ENCODE peak calls at places on chromosomes 5 and 9, in four cellular contexts. One of them, this sample, is unnamed.

GRCh38 chr5:163453705-163454104 is 6.2 kb downstream of the NUDCD2 start:
- DNase-seq in OCI-LY7: no peak
- DNase-seq in uterus: no peak
- DNase-seq in CD8-positive, alpha-beta memory T cell: no peak
- DNase-seq in this sample: no peak

GRCh38 chr9:129073404-129073803 is 7.5 kb upstream of the DOLPP1 start:
- DNase-seq in CD8-positive, alpha-beta memory T cell: no peak
- DNase-seq in uterus: no peak
- DNase-seq in OCI-LY7: no peak
- DNase-seq in this sample: no peak

GRCh38 chr5:41071242-41071641 is at the start of gene MROH2B:
- DNase-seq in CD8-positive, alpha-beta memory T cell: no peak
- DNase-seq in OCI-LY7: no peak
- DNase-seq in uterus: no peak
- DNase-seq in this sample: no peak

GRCh38 chr5:45179686-45180085 is 370.9 kb downstream of the MRPS30 start:
- DNase-seq in uterus: no peak
- DNase-seq in CD8-positive, alpha-beta memory T cell: no peak
- DNase-seq in OCI-LY7: no peak
- DNase-seq in this sample: no peak

GRCh38 chr9:137075275-137075775 is 2.0 kb upstream of the UAP1L1 start:
- DNase-seq in uterus: no peak
- DNase-seq in CD8-positive, alpha-beta memory T cell: no peak
- DNase-seq in OCI-LY7: no peak
- DNase-seq in this sample: no peak

GRCh38 chr9:137390553-137391410 is 32.2 kb downstream of the EXD3 start:
- DNase-seq in uterus: no peak
- DNase-seq in OCI-LY7: no peak
- DNase-seq in CD8-positive, alpha-beta memory T cell: no peak
- DNase-seq in this sample: no peak

GRCh38 chr9:105138306-105138801 is 106.1 kb upstream of the SLC44A1 start:
- DNase-seq in OCI-LY7: no peak
- DNase-seq in uterus: no peak
- DNase-seq in CD8-positive, alpha-beta memory T cell: no peak
- DNase-seq in this sample: no peak

GRCh38 chr5:64766934-64767333 is 1.6 kb downstream of the SREK1IP1 start:
- DNase-seq in uterus: no peak
- DNase-seq in OCI-LY7: no peak
- DNase-seq in CD8-positive, alpha-beta memory T cell: no peak
- DNase-seq in this sample: no peak

GRCh38 chr5:112390327-112390726 is 28.8 kb downstream of the EPB41L4A start:
- DNase-seq in uterus: no peak
- DNase-seq in CD8-positive, alpha-beta memory T cell: no peak
- DNase-seq in OCI-LY7: no peak
- DNase-seq in this sample: no peak

GRCh38 chr9:36268007-36268427 is 9.8 kb upstream of the GNE start:
- DNase-seq in OCI-LY7: no peak
- DNase-seq in uterus: no peak
- DNase-seq in CD8-positive, alpha-beta memory T cell: no peak
- DNase-seq in this sample: no peak

GRCh38 chr5:79200573-79201183 is 35.3 kb upstream of the JMY start:
- DNase-seq in OCI-LY7: peak
- DNase-seq in uterus: no peak
- DNase-seq in CD8-positive, alpha-beta memory T cell: no peak
- DNase-seq in this sample: no peak

GRCh38 chr5:108983456-108984092 is 235.9 kb downstream of the FER start:
- DNase-seq in OCI-LY7: no peak
- DNase-seq in CD8-positive, alpha-beta memory T cell: no peak
- DNase-seq in uterus: no peak
- DNase-seq in this sample: no peak

GRCh38 chr5:128630078-128630575 is 92.1 kb upstream of the FBN2 start:
- DNase-seq in OCI-LY7: no peak
- DNase-seq in CD8-positive, alpha-beta memory T cell: no peak
- DNase-seq in uterus: no peak
- DNase-seq in this sample: no peak

GRCh38 chr5:21806943-21807342 is 1046.2 kb downstream of the CDH12 start:
- DNase-seq in CD8-positive, alpha-beta memory T cell: no peak
- DNase-seq in uterus: no peak
- DNase-seq in OCI-LY7: no peak
- DNase-seq in this sample: no peak

GRCh38 chr5:180079702-180080466 is 8.3 kb upstream of the RNF130 start:
- DNase-seq in OCI-LY7: no peak
- DNase-seq in CD8-positive, alpha-beta memory T cell: no peak
- DNase-seq in uterus: no peak
- DNase-seq in this sample: no peak

GRCh38 chr9:108665856-108666784 is 189.7 kb downstream of the ACTL7B start:
- DNase-seq in uterus: no peak
- DNase-seq in OCI-LY7: no peak
- DNase-seq in CD8-positive, alpha-beta memory T cell: no peak
- DNase-seq in this sample: no peak

GRCh38 chr5:61311836-61312808 is 19.9 kb upstream of the ZSWIM6 start:
- DNase-seq in OCI-LY7: no peak
- DNase-seq in uterus: no peak
- DNase-seq in CD8-positive, alpha-beta memory T cell: no peak
- DNase-seq in this sample: no peak

GRCh38 chr5:65364907-65365306 is 116.8 kb downstream of the ADAMTS6 start:
- DNase-seq in OCI-LY7: no peak
- DNase-seq in uterus: no peak
- DNase-seq in CD8-positive, alpha-beta memory T cell: no peak
- DNase-seq in this sample: no peak

GRCh38 chr5:36657563-36657995 is 51.2 kb downstream of the SLC1A3 start:
- DNase-seq in uterus: peak
- DNase-seq in CD8-positive, alpha-beta memory T cell: no peak
- DNase-seq in OCI-LY7: no peak
- DNase-seq in this sample: no peak

GRCh38 chr5:155898284-155898683 is 428.7 kb upstream of the SGCD start:
- DNase-seq in OCI-LY7: no peak
- DNase-seq in CD8-positive, alpha-beta memory T cell: no peak
- DNase-seq in uterus: no peak
- DNase-seq in this sample: no peak

GRCh38 chr9:117470455-117470854 is 55.6 kb upstream of the ASTN2 start:
- DNase-seq in uterus: no peak
- DNase-seq in CD8-positive, alpha-beta memory T cell: no peak
- DNase-seq in OCI-LY7: no peak
- DNase-seq in this sample: no peak

GRCh38 chr5:73367650-73368049 is 80.9 kb downstream of the FOXD1 start:
- DNase-seq in uterus: no peak
- DNase-seq in CD8-positive, alpha-beta memory T cell: no peak
- DNase-seq in OCI-LY7: no peak
- DNase-seq in this sample: no peak

GRCh38 chr5:156121834-156122386 is 205.1 kb upstream of the SGCD start:
- DNase-seq in uterus: no peak
- DNase-seq in CD8-positive, alpha-beta memory T cell: no peak
- DNase-seq in OCI-LY7: no peak
- DNase-seq in this sample: no peak

GRCh38 chr5:91379602-91380490 is 3.3 kb downstream of the ARRDC3 start:
- DNase-seq in OCI-LY7: peak
- DNase-seq in CD8-positive, alpha-beta memory T cell: peak
- DNase-seq in uterus: peak
- DNase-seq in this sample: peak

GRCh38 chr9:137306546-137307254 is 4.6 kb upstream of the NRARP start:
- DNase-seq in OCI-LY7: no peak
- DNase-seq in CD8-positive, alpha-beta memory T cell: no peak
- DNase-seq in uterus: peak
- DNase-seq in this sample: no peak

GRCh38 chr9:104073770-104074133 is 20.4 kb upstream of the SMC2 start:
- DNase-seq in uterus: no peak
- DNase-seq in CD8-positive, alpha-beta memory T cell: no peak
- DNase-seq in OCI-LY7: no peak
- DNase-seq in this sample: no peak

GRCh38 chr5:175809531-175810121 is 61.8 kb upstream of the CPLX2 start:
- DNase-seq in OCI-LY7: no peak
- DNase-seq in CD8-positive, alpha-beta memory T cell: no peak
- DNase-seq in uterus: no peak
- DNase-seq in this sample: no peak

GRCh38 chr5:94072116-94072515 is 330.7 kb upstream of the POU5F2 start:
- DNase-seq in OCI-LY7: no peak
- DNase-seq in uterus: no peak
- DNase-seq in CD8-positive, alpha-beta memory T cell: no peak
- DNase-seq in this sample: no peak

GRCh38 chr9:107213561-107214028 is 69.5 kb upstream of the RAD23B start:
- DNase-seq in uterus: no peak
- DNase-seq in OCI-LY7: no peak
- DNase-seq in CD8-positive, alpha-beta memory T cell: no peak
- DNase-seq in this sample: no peak

GRCh38 chr5:39022151-39022550 is 52.0 kb downstream of the RICTOR start:
- DNase-seq in CD8-positive, alpha-beta memory T cell: no peak
- DNase-seq in uterus: no peak
- DNase-seq in OCI-LY7: no peak
- DNase-seq in this sample: no peak

GRCh38 chr5:2334686-2335085 is 416.8 kb downstream of the IRX2 start:
- DNase-seq in CD8-positive, alpha-beta memory T cell: no peak
- DNase-seq in OCI-LY7: no peak
- DNase-seq in uterus: no peak
- DNase-seq in this sample: no peak

GRCh38 chr5:54663876-54664275 is 146.3 kb downstream of the SNX18 start:
- DNase-seq in uterus: peak
- DNase-seq in OCI-LY7: no peak
- DNase-seq in CD8-positive, alpha-beta memory T cell: no peak
- DNase-seq in this sample: no peak

GRCh38 chr5:72600401-72600981 is 93.3 kb upstream of the ZNF366 start:
- DNase-seq in CD8-positive, alpha-beta memory T cell: no peak
- DNase-seq in uterus: no peak
- DNase-seq in OCI-LY7: no peak
- DNase-seq in this sample: no peak

GRCh38 chr5:21739096-21739495 is 1114.0 kb downstream of the CDH12 start:
- DNase-seq in OCI-LY7: no peak
- DNase-seq in CD8-positive, alpha-beta memory T cell: no peak
- DNase-seq in uterus: no peak
- DNase-seq in this sample: no peak

GRCh38 chr5:159507661-159508060 is 177.4 kb upstream of the IL12B start:
- DNase-seq in OCI-LY7: no peak
- DNase-seq in uterus: no peak
- DNase-seq in CD8-positive, alpha-beta memory T cell: no peak
- DNase-seq in this sample: no peak

GRCh38 chr5:59296317-59297264 is 596.9 kb downstream of the PDE4D start:
- DNase-seq in OCI-LY7: no peak
- DNase-seq in uterus: no peak
- DNase-seq in CD8-positive, alpha-beta memory T cell: no peak
- DNase-seq in this sample: no peak

GRCh38 chr5:73352789-73353188 is 95.8 kb downstream of the FOXD1 start:
- DNase-seq in OCI-LY7: no peak
- DNase-seq in uterus: no peak
- DNase-seq in CD8-positive, alpha-beta memory T cell: no peak
- DNase-seq in this sample: no peak

DNA sequence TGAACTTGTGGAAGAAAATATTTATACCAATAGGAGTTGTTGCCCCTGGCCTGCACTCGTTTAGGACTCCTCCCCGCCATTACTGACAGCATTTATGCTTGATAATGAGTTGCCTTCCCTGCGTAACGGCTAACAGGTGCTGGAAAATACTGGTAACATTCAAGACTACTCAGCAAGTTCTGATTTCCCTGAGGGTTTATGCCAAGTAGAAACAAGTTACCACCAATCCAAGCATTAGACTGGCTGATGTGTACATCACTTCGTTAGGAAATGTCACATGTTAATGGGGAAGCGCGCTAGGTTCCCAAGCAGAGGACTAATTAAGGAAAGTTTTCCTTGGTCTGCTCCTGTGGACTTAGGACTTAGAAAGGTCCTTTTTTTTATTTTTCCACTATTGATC is 302.1 kb downstream of the EFNA5 start:
- DNase-seq in uterus: no peak
- DNase-seq in OCI-LY7: no peak
- DNase-seq in CD8-positive, alpha-beta memory T cell: no peak
- DNase-seq in this sample: no peak
- H3K27ac ChIP-seq in uterus: no peak
- H3K27ac ChIP-seq in OCI-LY7: no peak
- H3K27ac ChIP-seq in CD8-positive, alpha-beta memory T cell: no peak
- H3K27ac ChIP-seq in this sample: no peak

GRCh38 chr9:135884328-135885035 is 22.9 kb downstream of the CAMSAP1 start:
- DNase-seq in CD8-positive, alpha-beta memory T cell: no peak
- DNase-seq in uterus: no peak
- DNase-seq in OCI-LY7: no peak
- DNase-seq in this sample: no peak

GRCh38 chr9:135885100-135885853 is 22.1 kb downstream of the CAMSAP1 start:
- DNase-seq in CD8-positive, alpha-beta memory T cell: no peak
- DNase-seq in uterus: no peak
- DNase-seq in OCI-LY7: no peak
- DNase-seq in this sample: no peak

GRCh38 chr9:135882011-135882410 is 25.3 kb downstream of the CAMSAP1 start:
- DNase-seq in OCI-LY7: no peak
- DNase-seq in uterus: no peak
- DNase-seq in CD8-positive, alpha-beta memory T cell: no peak
- DNase-seq in this sample: no peak

GRCh38 chr9:135886147-135886981 is 21.0 kb downstream of the CAMSAP1 start:
- DNase-seq in uterus: no peak
- DNase-seq in OCI-LY7: no peak
- DNase-seq in CD8-positive, alpha-beta memory T cell: no peak
- DNase-seq in this sample: no peak

GRCh38 chr9:135883410-135884089 is 23.8 kb downstream of the CAMSAP1 start:
- DNase-seq in OCI-LY7: peak
- DNase-seq in uterus: no peak
- DNase-seq in CD8-positive, alpha-beta memory T cell: no peak
- DNase-seq in this sample: no peak
- H3K27ac ChIP-seq in OCI-LY7: no peak
- H3K27ac ChIP-seq in uterus: no peak
- H3K27ac ChIP-seq in CD8-positive, alpha-beta memory T cell: no peak
- H3K27ac ChIP-seq in this sample: no peak

GRCh38 chr9:114288233-114289051 is 34.5 kb upstream of the ORM1 start:
- DNase-seq in OCI-LY7: no peak
- DNase-seq in uterus: peak
- DNase-seq in CD8-positive, alpha-beta memory T cell: no peak
- DNase-seq in this sample: no peak
- H3K27ac ChIP-seq in OCI-LY7: no peak
- H3K27ac ChIP-seq in uterus: no peak
- H3K27ac ChIP-seq in CD8-positive, alpha-beta memory T cell: no peak
- H3K27ac ChIP-seq in this sample: no peak

GRCh38 chr9:13586726-13587392 is 307.4 kb upstream of the MPDZ start:
- DNase-seq in uterus: no peak
- DNase-seq in OCI-LY7: no peak
- DNase-seq in CD8-positive, alpha-beta memory T cell: no peak
- DNase-seq in this sample: no peak
- H3K27ac ChIP-seq in uterus: no peak
- H3K27ac ChIP-seq in OCI-LY7: no peak
- H3K27ac ChIP-seq in CD8-positive, alpha-beta memory T cell: no peak
- H3K27ac ChIP-seq in this sample: no peak

GRCh38 chr5:98218838-98219237 is 554.6 kb upstream of the RGMB start:
- DNase-seq in CD8-positive, alpha-beta memory T cell: no peak
- DNase-seq in uterus: no peak
- DNase-seq in OCI-LY7: no peak
- DNase-seq in this sample: no peak
- H3K27ac ChIP-seq in CD8-positive, alpha-beta memory T cell: no peak
- H3K27ac ChIP-seq in uterus: no peak
- H3K27ac ChIP-seq in OCI-LY7: no peak
- H3K27ac ChIP-seq in this sample: no peak

GRCh38 chr5:133927616-133928180 is 40.7 kb downstream of the C5orf15 start:
- DNase-seq in OCI-LY7: no peak
- DNase-seq in CD8-positive, alpha-beta memory T cell: no peak
- DNase-seq in uterus: no peak
- DNase-seq in this sample: no peak
- H3K27ac ChIP-seq in OCI-LY7: no peak
- H3K27ac ChIP-seq in CD8-positive, alpha-beta memory T cell: no peak
- H3K27ac ChIP-seq in uterus: peak
- H3K27ac ChIP-seq in this sample: no peak

GRCh38 chr9:127567119-127567897 is 44.8 kb upstream of the STXBP1 start:
- DNase-seq in OCI-LY7: no peak
- DNase-seq in CD8-positive, alpha-beta memory T cell: no peak
- DNase-seq in uterus: peak
- DNase-seq in this sample: no peak
- H3K27ac ChIP-seq in OCI-LY7: no peak
- H3K27ac ChIP-seq in CD8-positive, alpha-beta memory T cell: peak
- H3K27ac ChIP-seq in uterus: peak
- H3K27ac ChIP-seq in this sample: no peak